ENCODE peak calls at places on chromosome 14, in four cellular contexts. H is heart left ventricle, M is body of pancreas, W is H54. V is an unnamed sample.

GRCh38 chr14:63672417-63673180 is 30.9 kb upstream of the WDR89 start:
- DNase-seq in H (no peak), M (peak; percentile 39), W (no peak), V (no peak)

GRCh38 chr14:105439710-105440553 is 20.3 kb downstream of the MTA1 start:
- DNase-seq in H (peak; percentile 58), M (no peak), W (no peak), V (no peak)

GRCh38 chr14:57871487-57872080 is 5.7 kb upstream of the SLC35F4 start:
- DNase-seq in H (no peak), M (peak; percentile 13), W (peak; percentile 21), V (no peak)

GRCh38 chr14:101230161-101230850 is 326.8 kb upstream of the RTL1 start:
- DNase-seq in H (no peak), M (peak; percentile 4), W (no peak), V (no peak)

GRCh38 chr14:60184597-60185555 is 19.7 kb upstream of the DHRS7 start:
- DNase-seq in H (no peak), M (no peak), W (no peak), V (no peak)

GRCh38 chr14:76772300-76773187 is 11.3 kb downstream of the VASH1 start:
- DNase-seq in H (peak; percentile 82), M (peak; percentile 9), W (no peak), V (no peak)

GRCh38 chr14:54252072-54252730 is 144.6 kb upstream of the CDKN3 start:
- DNase-seq in H (no peak), M (no peak), W (peak; percentile 33), V (no peak)

GRCh38 chr14:37056473-37056872 is 115.9 kb downstream of the SLC25A21 start:
- DNase-seq in H (no peak), M (no peak), W (peak; percentile 42), V (no peak)

GRCh38 chr14:90815817-90816662 is at the start of gene TTC7B:
- DNase-seq in H (peak; percentile 73), M (peak; percentile 54), W (peak; percentile 91), V (peak; percentile 80)

GRCh38 chr14:29738950-29739349 is 188.7 kb downstream of the PRKD1 start:
- DNase-seq in H (no peak), M (no peak), W (no peak), V (no peak)

DNA sequence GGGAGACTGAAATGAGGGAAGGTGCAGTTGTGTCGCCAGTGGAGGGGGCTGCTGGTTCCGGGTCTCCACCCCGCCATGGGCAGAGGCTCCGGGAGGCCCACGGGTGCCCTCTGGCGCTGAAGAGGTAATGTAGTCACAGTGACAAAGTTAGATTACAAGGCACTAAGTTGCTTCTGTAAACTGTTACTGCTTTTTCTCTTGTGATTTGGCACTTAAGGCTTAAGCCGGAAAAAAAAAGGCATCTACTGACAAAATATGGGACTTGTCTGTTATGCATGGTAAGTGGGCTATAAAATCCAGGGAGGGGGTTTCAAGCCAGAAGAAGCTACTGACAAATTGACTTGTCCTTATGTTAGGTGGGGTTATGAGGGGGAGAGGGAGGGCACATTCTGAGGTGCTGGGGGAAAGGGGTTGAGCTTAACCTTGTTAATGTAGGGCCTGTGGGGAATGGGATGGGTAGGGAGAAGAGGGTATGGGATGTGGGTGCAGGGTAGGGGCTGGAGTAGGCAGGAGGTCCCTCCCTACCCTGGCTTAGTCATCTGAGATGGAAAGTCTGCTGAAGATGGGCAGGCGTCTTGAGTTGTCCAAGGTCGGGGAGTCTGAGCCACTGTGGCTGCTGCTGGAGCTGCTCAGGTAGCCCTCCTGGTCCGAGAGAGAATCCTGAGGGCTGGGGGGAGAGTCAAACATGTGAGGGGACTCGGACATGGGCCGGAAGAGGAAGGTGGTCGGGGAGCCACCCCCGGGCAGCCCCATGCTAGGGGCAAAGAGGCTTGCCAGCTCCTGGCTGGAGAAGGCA is 3.7 kb downstream of the ZFP36L1 start:
- DNase-seq in H (peak; percentile 91), M (peak; percentile 89), W (no peak), V (no peak)
- TF ChIP-seq POLR2A in H (no peak), M (peak; percentile 61), W (no peak), V (peak; percentile 52)

DNA sequence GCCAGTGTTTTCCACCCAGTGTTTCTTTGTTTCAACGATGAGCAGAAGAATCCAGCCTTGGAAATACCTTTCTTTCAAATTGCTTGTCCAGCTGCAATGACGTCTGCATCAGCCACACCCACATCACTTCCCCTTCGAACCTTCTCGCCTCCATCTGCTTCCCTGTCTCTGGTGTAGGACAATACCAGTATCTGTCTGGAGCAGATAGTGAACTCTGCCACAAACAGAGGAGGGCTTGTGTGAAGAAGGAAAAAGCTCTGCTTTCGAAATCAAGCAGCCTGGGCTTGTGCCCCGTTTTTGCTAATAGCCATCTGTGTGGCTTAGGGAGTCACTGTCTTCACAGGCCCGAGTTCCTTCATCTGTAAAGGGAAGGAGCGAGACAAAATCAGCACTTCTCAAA is 415.4 kb downstream of the ZFP36L1 start:
- DNase-seq in H (peak; percentile 56), M (no peak), W (no peak), V (no peak)
- TF ChIP-seq POLR2A in H (no peak), M (peak; percentile 34), W (no peak), V (no peak)

GRCh38 chr14:64956697-64957412 is 14.3 kb upstream of the GPX2 start:
- DNase-seq in H (no peak), M (no peak), W (no peak), V (no peak)

GRCh38 chr14:64958743-64959142 is 13.4 kb downstream of the RAB15 start:
- DNase-seq in H (no peak), M (no peak), W (no peak), V (no peak)

GRCh38 chr14:64963611-64964010 is 8.5 kb downstream of the RAB15 start:
- DNase-seq in H (no peak), M (no peak), W (no peak), V (no peak)

GRCh38 chr14:64958201-64958600 is 13.9 kb downstream of the RAB15 start:
- DNase-seq in H (no peak), M (no peak), W (no peak), V (no peak)

GRCh38 chr14:64960762-64961276 is 11.3 kb downstream of the RAB15 start:
- DNase-seq in H (no peak), M (peak; percentile 45), W (no peak), V (no peak)
- TF ChIP-seq POLR2A in H (no peak), M (no peak), W (no peak), V (no peak)

GRCh38 chr14:73722581-73722980 is 8.4 kb upstream of the PNMA1 start:
- DNase-seq in H (no peak), M (no peak), W (no peak), V (no peak)

GRCh38 chr14:73724696-73725095 is 10.5 kb upstream of the PNMA1 start:
- DNase-seq in H (no peak), M (no peak), W (no peak), V (no peak)

GRCh38 chr14:73723411-73723798 is 9.2 kb upstream of the PNMA1 start:
- DNase-seq in H (no peak), M (no peak), W (no peak), V (no peak)

GRCh38 chr14:73725116-73726024 is 11.2 kb upstream of the PNMA1 start:
- DNase-seq in H (no peak), M (no peak), W (no peak), V (no peak)

GRCh38 chr14:73723799-73724621 is 9.8 kb upstream of the PNMA1 start:
- DNase-seq in H (peak; percentile 78), M (peak; percentile 53), W (peak; percentile 99), V (no peak)
- TF ChIP-seq POLR2A in H (no peak), M (no peak), W (no peak), V (no peak)

GRCh38 chr14:100129161-100129589 is 30.3 kb downstream of the DEGS2 start:
- DNase-seq in H (no peak), M (no peak), W (no peak), V (no peak)

GRCh38 chr14:100131181-100131580 is 28.3 kb downstream of the DEGS2 start:
- DNase-seq in H (no peak), M (peak; percentile 63), W (no peak), V (no peak)

GRCh38 chr14:100132161-100132902 is 27.1 kb downstream of the DEGS2 start:
- DNase-seq in H (no peak), M (no peak), W (peak; percentile 42), V (no peak)

GRCh38 chr14:100128688-100129087 is 30.8 kb downstream of the DEGS2 start:
- DNase-seq in H (no peak), M (no peak), W (no peak), V (no peak)

GRCh38 chr14:100130471-100130870 is 29.0 kb downstream of the DEGS2 start:
- DNase-seq in H (no peak), M (no peak), W (no peak), V (no peak)
- TF ChIP-seq POLR2A in H (no peak), M (no peak), W (no peak), V (no peak)

DNA sequence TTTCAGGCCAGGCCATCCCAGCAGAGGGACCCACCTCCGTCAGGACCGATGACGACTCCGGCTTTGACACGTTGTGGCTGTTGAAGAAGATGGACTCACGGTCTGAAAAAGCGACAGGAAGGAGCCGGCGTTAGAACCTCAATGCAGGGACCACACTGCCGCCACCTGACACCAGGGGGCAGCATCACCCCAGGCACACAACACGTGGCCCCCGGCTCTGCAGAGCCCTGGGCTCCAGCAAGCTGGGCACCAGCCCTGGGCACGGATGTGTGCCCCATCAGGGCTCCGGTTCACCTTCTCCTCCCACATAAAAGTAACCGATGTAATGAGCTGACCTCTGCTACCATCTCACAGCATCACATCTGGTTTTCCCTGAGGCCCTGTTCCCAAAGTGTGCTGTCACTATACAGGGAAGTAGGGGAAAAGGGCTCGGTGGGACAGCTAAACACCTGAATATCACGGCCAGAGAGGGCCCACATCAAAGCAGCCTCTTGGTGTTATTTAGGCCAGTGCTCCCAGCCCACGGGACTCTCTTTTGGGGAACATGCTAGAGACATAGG is 29.0 kb downstream of the CHGA start:
- DNase-seq in H (peak; percentile 87), M (peak; percentile 78), W (peak; percentile 91), V (peak; percentile 97)
- TF ChIP-seq POLR2A in H (no peak), M (no peak), W (no peak), V (no peak)